ENCODE peak calls at places on chromosomes 12 and 14, in nine cellular contexts. D is RPMI7951, Y is cardiac muscle cell, G is DMS153, U is ovary, Z is A172, L is NCI-H748 treated with DMSO at 0.1 percent for 48 hours, B is AG04450, T is cardiac fibroblast. A is an unnamed sample.

GRCh38 chr14:57493467-57494181 is at the start of gene CCDC198:
- DNase-seq in U (no peak), Z (no peak), G (no peak), D (no peak), Y (no peak), B (no peak), T (no peak), L (no peak), A (peak; percentile 65)

GRCh38 chr12:23222801-23223200 is 597.8 kb downstream of the ETNK1 start:
- DNase-seq in U (no peak), G (no peak), T (no peak), L (no peak), Y (no peak), Z (no peak), D (no peak), B (no peak), A (no peak)

GRCh38 chr12:104494816-104495158 is 38.0 kb downstream of the CHST11 start:
- DNase-seq in B (no peak), Y (peak; percentile 63), D (peak; percentile 36), U (no peak), Z (no peak), L (no peak), T (no peak), G (no peak), A (no peak)

GRCh38 chr14:64038857-64039542 is 186.2 kb downstream of the SYNE2 start:
- DNase-seq in L (no peak), Z (no peak), Y (peak; percentile 1), U (no peak), D (no peak), B (no peak), T (peak; percentile 28), G (no peak), A (no peak)

GRCh38 chr14:76829650-76830421 is 3.6 kb downstream of the LRRC74A start:
- DNase-seq in L (no peak), G (no peak), Z (no peak), U (no peak), D (peak; percentile 35), B (no peak), T (peak; percentile 81), Y (peak; percentile 91), A (no peak)

GRCh38 chr12:93060666-93061413 is 131.7 kb upstream of the EEA1 start:
- DNase-seq in T (peak; percentile 71), D (peak; percentile 35), Z (no peak), L (no peak), U (peak; percentile 47), G (no peak), B (peak; percentile 34), Y (peak; percentile 80), A (peak; percentile 48)

GRCh38 chr12:101642115-101643067 is 47.6 kb downstream of the MYBPC1 start:
- DNase-seq in T (no peak), D (no peak), Z (no peak), Y (no peak), G (no peak), L (peak; percentile 59), B (no peak), U (no peak), A (peak; percentile 50)

GRCh38 chr12:108317303-108318283 is 21.5 kb downstream of the CMKLR1 start:
- DNase-seq in B (no peak), Y (no peak), T (no peak), D (no peak), L (no peak), Z (no peak), U (no peak), G (no peak), A (no peak)

GRCh38 chr12:71787574-71787973 is 32.9 kb downstream of the RAB21 start:
- DNase-seq in Z (no peak), B (no peak), D (no peak), T (no peak), L (no peak), G (no peak), U (no peak), Y (no peak), A (no peak)